ENCODE peak calls at places on chromosome 14, in four cellular contexts. V is neural progenitor cell; M is Peyer's patch; Z is CD8-positive, alpha-beta T cell. P is an unnamed sample. For H3K4me1 and H3K36me3, the result is how much of the 10 kb centered on the place peaks cover.

GRCh38 chr14:56170028-56170427 is 51.8 kb downstream of the PELI2 start:
- DNase-seq in V (no peak), M (no peak), Z (no peak), P (no peak)

GRCh38 chr14:91229743-91230200 is 14.7 kb downstream of the GPR68 start:
- DNase-seq in V (no peak), M (no peak), Z (peak), P (no peak)

GRCh38 chr14:28609228-28609828 is 157.3 kb upstream of the FOXG1 start:
- DNase-seq in V (peak), M (no peak), Z (no peak), P (no peak)

GRCh38 chr14:52068741-52069616 is at the start of gene NID2:
- DNase-seq in V (peak), M (peak), Z (no peak), P (no peak)

GRCh38 chr14:36390718-36391117 is 70.3 kb upstream of the MBIP start:
- DNase-seq in V (no peak), M (no peak), Z (no peak), P (no peak)

GRCh38 chr14:22752422-22752821 is 14.1 kb upstream of the OXA1L start:
- DNase-seq in V (no peak), M (no peak), Z (no peak), P (no peak)

GRCh38 chr14:68546839-68547238 is 246.0 kb downstream of the ZFP36L1 start:
- DNase-seq in V (no peak), M (no peak), Z (no peak), P (no peak)

GRCh38 chr14:64410084-64410774 is 22.1 kb downstream of the MTHFD1 start:
- DNase-seq in V (peak), M (no peak), Z (no peak), P (no peak)

GRCh38 chr14:35384386-35385041 is 20.0 kb downstream of the NFKBIA start:
- DNase-seq in V (no peak), M (peak), Z (no peak), P (no peak)

GRCh38 chr14:65620195-65620594 is 207.7 kb downstream of the FUT8 start:
- DNase-seq in V (no peak), M (no peak), Z (no peak), P (no peak)

DNA sequence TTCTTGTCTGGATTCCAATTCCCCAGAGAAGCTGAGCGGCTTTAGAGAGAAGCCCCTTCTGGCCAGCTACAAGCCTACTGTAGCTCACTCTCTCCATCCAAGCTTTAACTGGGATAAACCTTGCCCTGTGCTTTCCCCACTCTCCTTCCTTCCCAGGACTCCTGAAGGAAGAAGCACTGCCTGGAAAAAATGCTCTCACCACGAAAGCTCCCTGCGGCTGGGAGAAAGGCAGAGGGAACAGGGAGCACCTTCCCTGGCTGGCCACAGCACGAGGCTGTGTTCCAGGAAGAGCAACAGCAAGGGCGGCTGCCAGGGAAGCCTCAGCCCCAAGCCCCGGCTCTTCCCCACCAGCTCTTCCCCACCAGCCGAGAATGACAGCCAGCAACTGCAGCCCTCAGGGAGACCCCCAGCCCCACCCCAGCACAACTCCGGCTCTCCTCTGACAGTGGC is 40.8 kb upstream of the PNMA1 start:
- DNase-seq in V (no peak), M (no peak), Z (no peak), P (no peak)
- H3K4me1 ChIP-seq in V (under half), M (half or more), Z (half or more), P (half or more)

DNA sequence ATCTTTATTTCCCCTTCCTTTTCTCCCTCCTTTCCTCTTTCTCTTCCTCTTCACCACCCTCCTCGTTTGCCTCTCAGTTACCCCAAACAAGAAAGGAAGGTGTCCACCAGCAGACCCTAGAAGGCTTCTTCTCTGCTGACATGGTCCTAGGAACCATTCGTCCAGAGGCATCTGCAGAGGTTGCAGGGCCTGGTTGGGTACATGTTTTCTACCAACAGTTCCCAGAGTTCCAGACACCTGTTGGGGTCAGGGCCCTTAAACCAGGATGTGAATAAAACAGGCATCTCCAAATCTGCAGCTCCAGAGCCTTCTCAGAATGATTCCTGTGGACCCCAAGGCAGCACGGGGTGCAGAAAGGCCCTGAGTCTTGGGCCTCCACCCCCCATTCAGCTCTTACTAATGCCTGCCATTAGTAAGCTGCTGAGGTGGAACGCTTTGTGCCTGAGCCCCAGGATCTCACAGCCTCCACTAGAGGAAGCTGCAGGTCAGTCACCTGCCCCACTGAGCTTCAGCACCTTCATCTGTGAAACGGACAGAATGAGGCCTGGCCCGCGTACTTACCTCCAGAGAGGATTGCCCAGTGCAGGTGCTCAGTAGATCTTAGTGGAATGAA is 130.4 kb downstream of the DICER1 start:
- DNase-seq in V (no peak), M (no peak), Z (no peak), P (no peak)
- TF ChIP-seq CTCF in V (no peak), M (no peak), Z (no peak), P (no peak)

GRCh38 chr14:104928391-104929133 is 3.9 kb downstream of the PLD4 start:
- DNase-seq in V (no peak), M (no peak), Z (no peak), P (no peak)
- H3K36me3 ChIP-seq in V (under half), M (under half), Z (under half), P (under half)

DNA sequence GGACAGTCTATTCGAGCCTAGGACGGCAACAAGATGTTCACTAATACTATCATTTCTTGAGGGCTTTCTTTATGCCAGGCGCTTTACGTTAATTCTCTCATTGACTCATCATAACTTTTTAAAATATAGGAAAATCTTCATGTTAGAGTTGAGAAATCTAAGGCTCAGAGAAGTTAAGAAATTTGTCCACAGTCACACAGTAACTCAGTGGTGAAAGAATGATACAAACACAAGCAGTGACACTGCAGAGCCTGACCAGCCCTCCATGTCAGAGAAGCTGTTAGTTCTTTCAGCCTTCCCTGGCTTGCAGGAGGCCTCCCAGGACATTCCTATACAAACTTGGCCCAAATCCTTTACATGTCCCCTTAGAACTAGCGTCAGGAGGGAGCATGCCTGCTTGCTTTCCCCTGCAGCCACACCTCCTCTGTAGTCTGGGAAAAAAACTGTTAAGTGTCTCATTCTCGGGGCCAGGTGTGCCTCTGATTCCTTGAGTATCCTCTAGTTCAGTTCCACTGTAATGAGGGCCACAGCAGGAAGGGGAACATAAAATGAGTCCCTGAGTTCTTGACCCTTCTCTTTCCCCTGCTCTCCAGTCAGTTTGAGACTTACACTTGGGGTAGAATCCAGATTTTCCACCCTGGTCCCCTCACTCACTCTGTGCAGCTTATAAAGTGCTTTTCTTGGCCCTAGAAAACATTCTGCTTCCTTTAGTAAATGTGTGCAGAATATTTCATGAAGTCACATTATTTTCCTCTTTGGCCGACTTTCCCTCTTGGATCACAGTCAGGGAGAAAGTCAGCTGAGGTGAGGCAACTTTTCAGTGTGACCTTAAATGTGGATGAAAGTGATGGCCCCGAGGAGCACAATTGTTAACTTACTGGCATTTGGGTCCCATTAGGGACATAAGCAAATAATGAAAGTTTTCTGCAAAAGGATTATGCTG is 152.2 kb upstream of the HIF1A start:
- DNase-seq in V (no peak), M (no peak), Z (no peak), P (no peak)
- H3K4me1 ChIP-seq in V (under half), M (under half), Z (under half), P (under half)

GRCh38 chr14:93715279-93715927 is 72.9 kb downstream of the PRIMA1 start:
- DNase-seq in V (no peak), M (no peak), Z (no peak), P (no peak)
- TF ChIP-seq CTCF in V (no peak), M (no peak), Z (no peak), P (no peak)

GRCh38 chr14:58331111-58331510 is 32.8 kb downstream of the ARID4A start:
- DNase-seq in V (peak), M (peak), Z (peak), P (peak)
- H3K36me3 ChIP-seq in V (under half), M (under half), Z (under half), P (half or more)

DNA sequence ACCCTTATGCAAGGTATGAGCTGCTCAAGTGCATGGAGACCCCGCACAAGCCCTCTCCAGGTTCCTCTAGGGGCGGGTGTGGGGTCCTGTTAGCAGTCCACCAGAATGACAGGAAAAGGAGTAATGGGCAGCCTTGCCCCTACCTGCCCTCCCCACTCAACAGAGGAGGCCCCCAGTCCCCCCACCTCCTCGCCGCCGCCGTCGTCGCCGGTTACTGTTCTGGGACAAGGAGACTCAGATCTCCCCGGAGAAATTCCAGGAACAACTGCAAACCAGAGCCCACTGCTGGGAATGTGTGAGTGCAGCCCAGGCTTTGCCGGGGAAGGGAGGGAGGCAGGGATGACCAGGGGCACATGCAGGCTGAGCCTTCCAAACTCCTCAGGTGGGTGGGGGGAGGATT is 6.0 kb downstream of the REC8 start:
- DNase-seq in V (no peak), M (peak), Z (no peak), P (peak)
- H3K4me1 ChIP-seq in V (under half), M (under half), Z (under half), P (under half)

GRCh38 chr14:53963491-53964227 is 7.0 kb upstream of the BMP4 start:
- DNase-seq in V (peak), M (peak), Z (no peak), P (peak)
- TF ChIP-seq CTCF in V (peak), M (no peak), Z (no peak), P (peak)

DNA sequence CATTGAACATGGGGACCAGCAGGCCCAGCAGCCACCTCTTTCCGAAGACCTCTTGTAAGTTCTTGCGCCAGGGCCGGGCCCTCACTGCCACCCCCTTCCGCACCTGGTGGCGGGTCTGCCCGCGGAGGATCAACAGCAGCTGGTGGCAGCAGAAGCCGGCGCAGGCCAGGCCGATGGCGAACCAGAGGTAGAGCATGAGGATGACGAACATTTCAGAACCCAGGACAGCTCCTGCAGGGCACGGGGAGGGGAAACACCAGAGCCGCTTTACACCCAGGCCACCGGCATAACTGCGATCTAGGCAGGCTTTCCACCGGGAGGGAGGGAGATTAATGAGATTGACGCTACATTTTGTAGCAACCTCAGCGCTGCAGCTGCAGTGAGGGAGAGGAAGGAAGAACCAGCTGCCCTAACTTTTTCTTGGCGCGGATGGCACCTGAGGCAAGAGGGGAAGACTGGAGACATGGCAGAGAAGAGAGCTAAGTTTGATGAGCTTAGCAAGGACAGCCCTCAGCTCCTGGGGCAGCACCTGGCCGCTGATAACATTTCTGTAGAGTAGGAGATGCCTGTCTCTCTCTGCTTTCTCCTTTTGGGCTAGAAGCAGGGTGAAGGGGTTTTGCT is 7.8 kb downstream of the ZDHHC22 start:
- DNase-seq in V (peak), M (no peak), Z (no peak), P (peak)
- H3K36me3 ChIP-seq in V (under half), M (under half), Z (under half), P (under half)

GRCh38 chr14:99247091-99247729 is 24.8 kb downstream of the BCL11B start:
- DNase-seq in V (no peak), M (no peak), Z (no peak), P (no peak)

GRCh38 chr14:99249389-99249788 is 22.6 kb downstream of the BCL11B start:
- DNase-seq in V (no peak), M (no peak), Z (no peak), P (no peak)

GRCh38 chr14:99250636-99251208 is 21.3 kb downstream of the BCL11B start:
- DNase-seq in V (no peak), M (no peak), Z (no peak), P (no peak)

GRCh38 chr14:99247772-99248171 is 24.2 kb downstream of the BCL11B start:
- DNase-seq in V (no peak), M (no peak), Z (no peak), P (no peak)

GRCh38 chr14:99248761-99249171 is 23.2 kb downstream of the BCL11B start:
- DNase-seq in V (no peak), M (no peak), Z (no peak), P (no peak)
- H3K4me1 ChIP-seq in V (under half), M (under half), Z (half or more), P (under half)